ENCODE peak calls at places on chromosomes 12 and 14, in ten cellular contexts. M is SW480; R is T47D; Q is HT-29; Y is cardiac muscle cell; T is stimulated activated naive CD4-positive, alpha-beta T cell; O is nucleus accumbens; H is AG09319; I is caudate nucleus; J is RWPE1. U is an unnamed sample.

GRCh38 chr12:57576613-57577160 is 14.3 kb upstream of the PIP4K2C start:
- DNase-seq in M (peak), R (no peak), Q (no peak), Y (no peak), T (no peak), O (no peak), H (no peak), I (no peak), J (no peak), U (peak)

GRCh38 chr12:7716391-7716790 is 5.2 kb downstream of the DPPA3 start:
- DNase-seq in M (peak), R (no peak), Q (peak), Y (no peak), T (no peak), O (no peak), H (no peak), I (no peak), J (peak), U (peak)

GRCh38 chr12:52603314-52603713 is 2.1 kb upstream of the KRT72 start:
- DNase-seq in M (peak), R (no peak), Q (no peak), Y (no peak), T (peak), O (no peak), H (no peak), I (no peak), J (no peak), U (no peak)

GRCh38 chr12:8709124-8709830 is 11.5 kb downstream of the RIMKLB start:
- DNase-seq in M (no peak), R (no peak), Q (no peak), Y (no peak), T (no peak), O (no peak), H (no peak), I (no peak), J (no peak), U (no peak)

GRCh38 chr14:70013269-70013873 is 134.2 kb downstream of the SMOC1 start:
- DNase-seq in M (peak), R (no peak), Q (peak), Y (peak), T (no peak), O (no peak), H (no peak), I (no peak), J (no peak), U (peak)

GRCh38 chr14:79842270-79842669 is 369.0 kb downstream of the DIO2 start:
- DNase-seq in M (no peak), R (no peak), Q (no peak), Y (peak), T (no peak), O (no peak), H (no peak), I (no peak), J (no peak), U (peak)

GRCh38 chr14:57066887-57067513 is 201.7 kb downstream of the EXOC5 start:
- DNase-seq in M (peak), R (no peak), Q (peak), Y (peak), T (no peak), O (peak), H (no peak), I (no peak), J (no peak), U (peak)

GRCh38 chr14:69475194-69475818 is 9.2 kb upstream of the PLEKHD1 start:
- DNase-seq in M (peak), R (no peak), Q (peak), Y (peak), T (no peak), O (no peak), H (no peak), I (no peak), J (peak), U (peak)

GRCh38 chr14:62739647-62740046 is 305.6 kb downstream of the KCNH5 start:
- DNase-seq in M (no peak), R (no peak), Q (no peak), Y (no peak), T (no peak), O (no peak), H (no peak), I (no peak), J (no peak), U (no peak)

GRCh38 chr12:117718141-117718540 is 250.6 kb downstream of the KSR2 start:
- DNase-seq in M (no peak), R (no peak), Q (no peak), Y (no peak), T (no peak), O (no peak), H (no peak), I (no peak), J (no peak), U (no peak)

GRCh38 chr14:40697221-40697620 is 909.5 kb upstream of the LRFN5 start:
- DNase-seq in M (peak), R (no peak), Q (no peak), Y (no peak), T (no peak), O (no peak), H (no peak), I (no peak), J (peak), U (peak)